ENCODE peak calls at places on chromosomes 12 and 14, in eight cellular contexts. G, Y, P, W, D, S, N and C are unnamed samples.
A peak's percentile ranks its signal among the peaks of the same experiment; 100 is the strongest.

GRCh38 chr12:108457006-108457733 is 57.9 kb upstream of the FICD start:
- DNase-seq in G (peak; percentile 50), Y (peak; percentile 17), P (no peak), W (peak; percentile 70), D (peak; percentile 64), S (no peak), N (no peak), C (peak; percentile 11)

GRCh38 chr14:69682607-69683263 is 71.3 kb downstream of the SUSD6 start:
- DNase-seq in G (no peak), Y (no peak), P (no peak), W (no peak), D (no peak), S (no peak), N (no peak), C (no peak)

GRCh38 chr14:100890451-100890850 is 13.1 kb downstream of the RTL1 start:
- DNase-seq in G (no peak), Y (no peak), P (no peak), W (no peak), D (no peak), S (no peak), N (no peak), C (no peak)

GRCh38 chr14:57352771-57353170 is 37.6 kb upstream of the NAA30 start:
- DNase-seq in G (no peak), Y (no peak), P (no peak), W (no peak), D (peak; percentile 20), S (no peak), N (no peak), C (no peak)

GRCh38 chr14:33165144-33165925 is 226.7 kb downstream of the NPAS3 start:
- DNase-seq in G (no peak), Y (no peak), P (no peak), W (no peak), D (no peak), S (no peak), N (no peak), C (no peak)

GRCh38 chr12:128267246-128267622 is 264 bp downstream of the TMEM132C start:
- DNase-seq in G (no peak), Y (no peak), P (no peak), W (no peak), D (no peak), S (no peak), N (no peak), C (no peak)

GRCh38 chr12:102811125-102811737 is 105.8 kb downstream of the PAH start:
- DNase-seq in G (no peak), Y (no peak), P (no peak), W (peak; percentile 67), D (peak; percentile 25), S (no peak), N (no peak), C (no peak)

GRCh38 chr12:27530157-27530922 is 6.3 kb downstream of the PPFIBP1 start:
- DNase-seq in G (no peak), Y (peak; percentile 28), P (no peak), W (no peak), D (peak; percentile 45), S (no peak), N (no peak), C (no peak)

GRCh38 chr12:22879203-22879602 is 254.2 kb downstream of the ETNK1 start:
- DNase-seq in G (no peak), Y (no peak), P (no peak), W (no peak), D (no peak), S (no peak), N (no peak), C (no peak)

GRCh38 chr12:32030151-32030550 is 70.9 kb downstream of the RESF1 start:
- DNase-seq in G (no peak), Y (no peak), P (no peak), W (no peak), D (no peak), S (no peak), N (no peak), C (no peak)

GRCh38 chr12:50845021-50845647 is 2.4 kb downstream of the TMPRSS12 start:
- DNase-seq in G (no peak), Y (no peak), P (no peak), W (no peak), D (peak; percentile 24), S (no peak), N (no peak), C (no peak)

GRCh38 chr12:64352181-64352580 is 38.4 kb downstream of the C12orf56 start:
- DNase-seq in G (no peak), Y (no peak), P (no peak), W (peak; percentile 37), D (no peak), S (no peak), N (no peak), C (no peak)

GRCh38 chr12:67795235-67795634 is 146.7 kb downstream of the DYRK2 start:
- DNase-seq in G (no peak), Y (no peak), P (no peak), W (no peak), D (peak; percentile 70), S (no peak), N (no peak), C (no peak)

GRCh38 chr12:113064395-113065125 is 8.0 kb downstream of the DTX1 start:
- DNase-seq in G (no peak), Y (no peak), P (no peak), W (no peak), D (no peak), S (no peak), N (no peak), C (no peak)

GRCh38 chr14:24806061-24806678 is 172.2 kb upstream of the GZMB start:
- DNase-seq in G (peak; percentile 35), Y (peak; percentile 21), P (no peak), W (peak; percentile 81), D (peak; percentile 71), S (no peak), N (peak; percentile 63), C (no peak)

GRCh38 chr12:82524020-82524419 is 162.7 kb upstream of the TMTC2 start:
- DNase-seq in G (no peak), Y (no peak), P (no peak), W (no peak), D (peak; percentile 76), S (no peak), N (no peak), C (no peak)

GRCh38 chr12:64544796-64545382 is 65.4 kb upstream of the RASSF3 start:
- DNase-seq in G (no peak), Y (no peak), P (no peak), W (no peak), D (no peak), S (no peak), N (no peak), C (no peak)

GRCh38 chr12:3409662-3410061 is 81.3 kb upstream of the PRMT8 start:
- DNase-seq in G (no peak), Y (no peak), P (no peak), W (no peak), D (no peak), S (no peak), N (no peak), C (no peak)

GRCh38 chr14:89534896-89535615 is 118.0 kb upstream of the FOXN3 start:
- DNase-seq in G (no peak), Y (no peak), P (no peak), W (no peak), D (no peak), S (no peak), N (no peak), C (no peak)

GRCh38 chr14:69999246-69999645 is 120.0 kb downstream of the SMOC1 start:
- DNase-seq in G (no peak), Y (no peak), P (no peak), W (no peak), D (peak; percentile 96), S (no peak), N (no peak), C (no peak)

GRCh38 chr12:132834181-132834711 is 5.6 kb upstream of the GOLGA3 start:
- DNase-seq in G (no peak), Y (no peak), P (no peak), W (no peak), D (no peak), S (no peak), N (no peak), C (no peak)

GRCh38 chr12:83434600-83434999 is 747.9 kb downstream of the TMTC2 start:
- DNase-seq in G (no peak), Y (no peak), P (no peak), W (no peak), D (no peak), S (no peak), N (no peak), C (no peak)

GRCh38 chr12:12976366-12976765 is 23.7 kb downstream of the HEBP1 start:
- DNase-seq in G (no peak), Y (no peak), P (no peak), W (no peak), D (peak; percentile 88), S (no peak), N (no peak), C (no peak)

GRCh38 chr14:91171291-91171690 is 57.4 kb downstream of the DGLUCY start:
- DNase-seq in G (no peak), Y (no peak), P (no peak), W (no peak), D (no peak), S (no peak), N (no peak), C (no peak)

GRCh38 chr12:10636611-10637010 is 23.2 kb upstream of the MAGOHB start:
- DNase-seq in G (no peak), Y (no peak), P (no peak), W (no peak), D (no peak), S (no peak), N (no peak), C (no peak)